ENCODE peak calls at places on chromosomes 11 and 22, in six cellular contexts. Y, Q, D, K, P and A are unnamed samples.
A peak's percentile ranks its signal among the peaks of the same experiment; 100 is the strongest.

GRCh38 chr11:624705-625635 is at the start of gene CDHR5:
- ATAC-seq in D (no peak), Y (peak; percentile 23), Q (peak; percentile 67), K (peak; percentile 15), P (peak; percentile 10), A (no peak)

GRCh38 chr11:73055655-73056354 is 86.3 kb downstream of the FCHSD2 start:
- ATAC-seq in K (no peak), Y (no peak), P (peak; percentile 70), Q (no peak), D (no peak), A (no peak)

GRCh38 chr11:112793416-112793815 is 167.8 kb upstream of the NCAM1 start:
- ATAC-seq in Q (no peak), D (no peak), Y (no peak), P (no peak), K (no peak), A (no peak)

GRCh38 chr22:21014202-21015050 is 539 bp upstream of the P2RX6 start:
- ATAC-seq in Q (peak; percentile 91), P (peak; percentile 96), K (peak; percentile 77), D (peak; percentile 92), Y (peak; percentile 83), A (peak; percentile 97)

GRCh38 chr22:46854125-46854870 is 91.8 kb downstream of the TBC1D22A start:
- ATAC-seq in Q (no peak), P (no peak), K (no peak), Y (peak; percentile 81), D (peak; percentile 90), A (peak; percentile 84)

GRCh38 chr11:108032800-108033199 is 24.1 kb downstream of the CUL5 start:
- ATAC-seq in Y (no peak), D (peak; percentile 65), P (peak; percentile 63), Q (no peak), K (no peak), A (no peak)

GRCh38 chr22:44975444-44976262 is 34.2 kb downstream of the PHF21B start:
- ATAC-seq in D (peak; percentile 98), Q (peak; percentile 95), K (peak; percentile 87), P (peak; percentile 93), Y (peak; percentile 88), A (peak; percentile 71)

GRCh38 chr22:20239063-20239950 is 28.8 kb downstream of the RTN4R start:
- ATAC-seq in K (no peak), Q (no peak), P (peak; percentile 7), Y (no peak), D (peak; percentile 52), A (no peak)

GRCh38 chr11:70364198-70364597 is 34.1 kb upstream of the CTTN start:
- ATAC-seq in D (no peak), Q (no peak), Y (no peak), P (no peak), K (no peak), A (no peak)

GRCh38 chr22:46078241-46079092 is 71.9 kb upstream of the PPARA start:
- ATAC-seq in Q (no peak), P (no peak), D (no peak), Y (peak; percentile 44), K (peak; percentile 35), A (peak; percentile 46)

GRCh38 chr11:43806976-43807375 is 73.7 kb upstream of the ALKBH3 start:
- ATAC-seq in K (no peak), D (no peak), Y (no peak), Q (no peak), P (no peak), A (no peak)

GRCh38 chr11:114876231-114876630 is 197.9 kb downstream of the NXPE2 start:
- ATAC-seq in P (no peak), D (no peak), Q (no peak), Y (no peak), K (no peak), A (no peak)

GRCh38 chr11:86547727-86548126 is 124.7 kb downstream of the ME3 start:
- ATAC-seq in K (no peak), Q (no peak), D (no peak), Y (no peak), P (no peak), A (peak; percentile 53)

GRCh38 chr11:6371825-6372224 is 18.4 kb upstream of the SMPD1 start:
- ATAC-seq in P (no peak), Y (no peak), Q (no peak), D (peak; percentile 40), K (peak; percentile 19), A (no peak)

GRCh38 chr11:66886671-66887221 is 29.9 kb downstream of the LRFN4 start:
- ATAC-seq in K (peak; percentile 72), Y (no peak), Q (no peak), D (no peak), P (no peak), A (peak; percentile 40)

GRCh38 chr11:14414470-14415461 is 55.8 kb upstream of the RRAS2 start:
- ATAC-seq in K (no peak), Q (peak; percentile 56), Y (no peak), D (peak; percentile 80), P (peak; percentile 91), A (no peak)

GRCh38 chr11:102216433-102217163 is 100.7 kb upstream of the BIRC3 start:
- ATAC-seq in K (no peak), Y (no peak), D (no peak), Q (no peak), P (no peak), A (peak; percentile 80)

GRCh38 chr11:95577716-95578460 is 211.7 kb downstream of the FAM76B start:
- ATAC-seq in D (no peak), K (no peak), P (peak; percentile 85), Y (no peak), Q (no peak), A (no peak)

GRCh38 chr22:30299322-30299721 is 10.0 kb upstream of the CASTOR1 start:
- ATAC-seq in Q (no peak), K (no peak), D (no peak), Y (no peak), P (no peak), A (no peak)

GRCh38 chr11:67492801-67493547 is 10.1 kb downstream of the AIP start:
- ATAC-seq in Q (peak; percentile 19), P (no peak), Y (no peak), K (no peak), D (peak; percentile 78), A (no peak)

GRCh38 chr22:21725956-21726649 is 9.5 kb downstream of the YPEL1 start:
- ATAC-seq in K (no peak), D (peak; percentile 5), Y (peak; percentile 46), P (no peak), Q (no peak), A (no peak)

GRCh38 chr11:120774591-120775386 is 249.1 kb upstream of the TBCEL start:
- ATAC-seq in Q (no peak), Y (no peak), D (no peak), P (no peak), K (no peak), A (no peak)

GRCh38 chr11:6203327-6203726 is 2.0 kb upstream of the C11orf42 start:
- ATAC-seq in K (no peak), Y (no peak), Q (no peak), P (peak; percentile 86), D (no peak), A (no peak)

GRCh38 chr11:112797653-112798293 is 163.4 kb upstream of the NCAM1 start:
- ATAC-seq in K (peak; percentile 24), Y (no peak), D (peak; percentile 92), Q (peak; percentile 63), P (peak; percentile 76), A (no peak)

GRCh38 chr11:110071197-110071596 is 22.0 kb upstream of the ZC3H12C start:
- ATAC-seq in Q (no peak), D (no peak), K (no peak), Y (no peak), P (no peak), A (no peak)

GRCh38 chr11:65329944-65330403 is 3.7 kb upstream of the DPF2 start:
- ATAC-seq in P (peak; percentile 60), D (peak; percentile 65), Q (peak; percentile 60), K (peak; percentile 81), Y (peak; percentile 74), A (peak; percentile 40)

GRCh38 chr11:110786226-110786902 is 74.1 kb upstream of the ARHGAP20 start:
- ATAC-seq in Y (no peak), P (no peak), D (no peak), K (no peak), Q (no peak), A (no peak)

GRCh38 chr11:130599073-130599654 is 150.7 kb downstream of the ADAMTS15 start:
- ATAC-seq in P (no peak), K (no peak), Q (no peak), D (no peak), Y (no peak), A (peak; percentile 68)

GRCh38 chr11:10657308-10658271 is 36.0 kb downstream of the IRAG1 start:
- ATAC-seq in P (peak; percentile 77), K (no peak), Y (no peak), Q (no peak), D (peak; percentile 34), A (no peak)

GRCh38 chr11:33682446-33682845 is 18.2 kb downstream of the C11orf91 start:
- ATAC-seq in P (no peak), D (peak; percentile 47), Y (no peak), Q (peak; percentile 61), K (no peak), A (no peak)

DNA sequence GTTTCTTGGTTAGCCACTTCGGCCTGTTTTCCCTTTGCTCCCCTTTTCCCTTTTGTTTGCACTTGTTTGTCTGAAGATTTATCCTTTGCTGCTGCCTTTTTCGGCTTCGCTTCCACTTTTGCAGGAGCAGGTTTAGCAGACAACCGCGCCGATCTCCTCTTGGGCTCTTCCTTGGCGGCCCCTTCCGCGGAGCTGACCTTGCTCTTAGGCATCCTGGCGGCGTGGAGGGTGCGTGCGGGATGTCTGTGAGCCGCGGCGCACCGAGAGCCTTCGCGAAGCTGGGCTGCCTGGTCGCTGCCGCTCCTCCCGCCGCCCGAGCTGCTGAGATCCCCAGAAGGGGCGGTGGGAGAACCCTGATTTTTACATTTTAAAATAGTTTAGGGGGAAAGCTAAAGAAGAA is 105.3 kb upstream of the RRM1 start:
- ATAC-seq in D (no peak), Y (no peak), Q (no peak), K (no peak), P (no peak), A (no peak)
- TF ChIP-seq CTCF in D (no peak), Y (no peak), Q (no peak), K (no peak), P (no peak), A (peak; percentile 20)

GRCh38 chr11:69048718-69049489 is at the start of gene TPCN2:
- ATAC-seq in Q (peak; percentile 82), D (peak; percentile 99), P (peak; percentile 76), K (peak; percentile 86), Y (peak; percentile 95), A (peak; percentile 95)
- TF ChIP-seq EP300 in Q (no peak), D (no peak), P (no peak), K (no peak), Y (no peak), A (no peak)

DNA sequence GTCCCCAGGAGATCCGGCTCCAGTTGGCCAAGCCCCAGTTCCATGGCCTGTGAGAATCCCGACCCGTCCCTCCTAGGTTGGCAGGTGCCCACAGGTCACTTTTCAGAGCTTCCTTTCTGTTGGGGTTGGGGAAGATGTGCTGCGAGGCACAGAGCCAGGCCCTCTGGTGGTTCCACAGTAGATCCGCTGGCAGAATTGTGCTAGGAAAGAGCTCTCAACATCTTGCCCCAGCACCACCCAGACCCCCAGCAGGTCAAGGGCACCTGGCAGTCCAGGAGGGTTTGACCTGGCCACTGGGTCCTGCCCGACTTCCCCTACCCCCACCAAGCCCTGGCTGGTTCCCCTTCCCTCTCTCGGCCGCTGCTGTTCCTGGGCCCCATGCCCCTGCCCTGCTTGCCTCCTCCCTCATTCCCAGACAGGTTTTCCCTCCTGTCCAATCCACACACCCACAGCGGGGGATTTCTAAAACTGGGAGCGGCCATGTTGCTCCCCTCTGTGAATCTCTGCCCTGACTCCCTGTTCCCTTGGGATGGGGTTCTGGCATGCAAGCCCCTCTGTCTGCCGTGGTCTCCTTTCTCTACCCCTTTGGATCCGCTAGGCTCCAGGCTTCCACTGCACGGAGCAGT is 26.2 kb upstream of the GCAT start:
- ATAC-seq in Q (peak; percentile 60), P (no peak), K (peak; percentile 66), Y (no peak), D (peak; percentile 19), A (no peak)
- TF ChIP-seq CTCF in Q (peak; percentile 68), P (no peak), K (peak; percentile 7), Y (no peak), D (no peak), A (no peak)

GRCh38 chr11:60235318-60235717 is 7.6 kb downstream of the MS4A4E start:
- ATAC-seq in D (no peak), K (no peak), P (no peak), Q (no peak), Y (no peak), A (no peak)
- TF ChIP-seq EP300 in D (no peak), K (no peak), P (no peak), Q (no peak), Y (no peak), A (no peak)